ENCODE peak calls at places on chromosomes 4 and X, in four cellular contexts. One of them, this sample, is unnamed.

GRCh38 chrX:47513697-47514085 is 30.7 kb upstream of the ZNF41 start:
- DNase-seq in cardiac muscle cell: no peak
- DNase-seq in cardiac fibroblast: no peak
- DNase-seq in kidney epithelial cell: no peak
- DNase-seq in this sample: no peak

GRCh38 chr4:134911941-134912340 is 710.4 kb upstream of the PABPC4L start:
- DNase-seq in cardiac muscle cell: no peak
- DNase-seq in cardiac fibroblast: no peak
- DNase-seq in kidney epithelial cell: no peak
- DNase-seq in this sample: no peak

GRCh38 chr4:98055800-98056501 is 87.3 kb downstream of the STPG2 start:
- DNase-seq in cardiac muscle cell: no peak
- DNase-seq in cardiac fibroblast: no peak
- DNase-seq in kidney epithelial cell: no peak
- DNase-seq in this sample: no peak

GRCh38 chrX:53481093-53481492 is 46.9 kb upstream of the HSD17B10 start:
- DNase-seq in cardiac muscle cell: no peak
- DNase-seq in cardiac fibroblast: no peak
- DNase-seq in kidney epithelial cell: no peak
- DNase-seq in this sample: no peak

GRCh38 chrX:6679550-6679949 is 144.6 kb upstream of the VCX3A start:
- DNase-seq in cardiac muscle cell: no peak
- DNase-seq in cardiac fibroblast: no peak
- DNase-seq in kidney epithelial cell: no peak
- DNase-seq in this sample: no peak

GRCh38 chr4:140098481-140099132 is 55.4 kb downstream of the MAML3 start:
- DNase-seq in cardiac muscle cell: no peak
- DNase-seq in cardiac fibroblast: peak; percentile 86
- DNase-seq in kidney epithelial cell: no peak
- DNase-seq in this sample: peak; percentile 55

GRCh38 chr4:185794637-185795036 is 17.4 kb downstream of the SORBS2 start:
- DNase-seq in cardiac muscle cell: no peak
- DNase-seq in cardiac fibroblast: no peak
- DNase-seq in kidney epithelial cell: no peak
- DNase-seq in this sample: no peak

GRCh38 chrX:10103023-10103422 is 53.8 kb upstream of the CLCN4 start:
- DNase-seq in cardiac muscle cell: no peak
- DNase-seq in cardiac fibroblast: peak; percentile 79
- DNase-seq in kidney epithelial cell: peak; percentile 56
- DNase-seq in this sample: no peak

GRCh38 chr4:95215991-95216605 is 332.7 kb downstream of the UNC5C start:
- DNase-seq in cardiac muscle cell: no peak
- DNase-seq in cardiac fibroblast: peak; percentile 88
- DNase-seq in kidney epithelial cell: no peak
- DNase-seq in this sample: no peak

GRCh38 chr4:6332042-6332668 is 62.5 kb downstream of the WFS1 start:
- DNase-seq in cardiac muscle cell: peak; percentile 53
- DNase-seq in cardiac fibroblast: peak; percentile 48
- DNase-seq in kidney epithelial cell: no peak
- DNase-seq in this sample: no peak

GRCh38 chr4:154720123-154720522 is 23.7 kb upstream of the LRAT start:
- DNase-seq in cardiac muscle cell: no peak
- DNase-seq in cardiac fibroblast: peak; percentile 32
- DNase-seq in kidney epithelial cell: peak; percentile 86
- DNase-seq in this sample: no peak

GRCh38 chr4:75169020-75169814 is 236.3 kb downstream of the PARM1 start:
- DNase-seq in cardiac muscle cell: no peak
- DNase-seq in cardiac fibroblast: no peak
- DNase-seq in kidney epithelial cell: no peak
- DNase-seq in this sample: no peak

GRCh38 chrX:53435997-53436396 is 1.8 kb upstream of the HSD17B10 start:
- DNase-seq in cardiac muscle cell: peak; percentile 67
- DNase-seq in cardiac fibroblast: peak; percentile 72
- DNase-seq in kidney epithelial cell: no peak
- DNase-seq in this sample: peak; percentile 57

GRCh38 chr4:153476829-153477574 is 10.8 kb downstream of the TMEM131L start:
- DNase-seq in cardiac muscle cell: no peak
- DNase-seq in cardiac fibroblast: no peak
- DNase-seq in kidney epithelial cell: no peak
- DNase-seq in this sample: no peak

GRCh38 chr4:85869156-85869555 is 394.2 kb downstream of the ARHGAP24 start:
- DNase-seq in cardiac muscle cell: no peak
- DNase-seq in cardiac fibroblast: peak; percentile 68
- DNase-seq in kidney epithelial cell: no peak
- DNase-seq in this sample: no peak

DNA sequence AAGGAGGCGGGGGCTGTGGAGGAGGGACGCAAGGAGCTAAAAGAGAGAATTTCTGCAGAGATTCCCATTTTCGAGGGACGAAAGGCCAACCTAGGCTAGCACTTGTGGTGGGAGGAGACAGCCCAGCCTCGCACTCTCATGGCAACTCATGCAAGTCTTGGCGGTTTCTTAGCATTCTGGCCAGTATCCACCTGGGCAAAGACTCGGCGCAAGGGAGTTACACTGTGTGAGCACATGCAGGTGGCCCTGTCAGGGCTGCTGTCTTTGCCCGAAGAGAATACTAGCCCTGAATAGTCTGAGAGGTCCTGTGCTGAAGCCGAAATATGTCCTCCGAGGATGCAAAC is 15.5 kb downstream of the MCF2 start:
- DNase-seq in cardiac muscle cell: no peak
- DNase-seq in cardiac fibroblast: peak; percentile 5
- DNase-seq in kidney epithelial cell: no peak
- DNase-seq in this sample: no peak
- H3K4me3 ChIP-seq in cardiac muscle cell: peak overlapping the region; percentile 32
- H3K4me3 ChIP-seq in cardiac fibroblast: peak overlapping the region; percentile 5
- H3K4me3 ChIP-seq in kidney epithelial cell: peak overlapping the region; percentile 35
- H3K4me3 ChIP-seq in this sample: peak overlapping the region; percentile 36

GRCh38 chrX:77450415-77450814 is 3.2 kb downstream of the FGF16 start:
- DNase-seq in cardiac muscle cell: no peak
- DNase-seq in cardiac fibroblast: no peak
- DNase-seq in kidney epithelial cell: no peak
- DNase-seq in this sample: no peak

GRCh38 chrX:77448170-77448569 is 981 bp downstream of the FGF16 start:
- DNase-seq in cardiac muscle cell: no peak
- DNase-seq in cardiac fibroblast: no peak
- DNase-seq in kidney epithelial cell: no peak
- DNase-seq in this sample: no peak

GRCh38 chrX:77451041-77451440 is 3.9 kb downstream of the FGF16 start:
- DNase-seq in cardiac muscle cell: no peak
- DNase-seq in cardiac fibroblast: peak; percentile 72
- DNase-seq in kidney epithelial cell: peak; percentile 16
- DNase-seq in this sample: no peak

GRCh38 chrX:77455437-77455836 is 8.2 kb downstream of the FGF16 start:
- DNase-seq in cardiac muscle cell: peak; percentile 75
- DNase-seq in cardiac fibroblast: no peak
- DNase-seq in kidney epithelial cell: no peak
- DNase-seq in this sample: no peak

DNA sequence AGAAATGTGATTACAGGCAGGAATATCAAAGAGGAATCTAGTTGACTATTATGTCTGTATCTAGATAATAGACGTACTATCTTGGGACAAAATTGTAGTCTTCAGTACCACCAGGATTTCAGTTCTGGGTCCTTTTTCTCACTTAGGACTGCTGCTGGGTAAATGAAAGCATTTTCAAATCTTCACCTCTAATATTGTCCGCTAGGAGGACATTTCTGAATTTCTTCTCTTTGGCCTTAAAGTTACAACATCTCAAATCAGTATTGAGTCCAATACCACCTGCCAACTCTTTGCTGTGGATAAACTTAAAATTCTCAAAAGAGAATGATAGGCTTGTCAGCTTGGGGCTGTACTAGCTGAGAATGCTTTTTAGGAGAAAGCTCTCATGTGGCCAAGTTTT is 6.0 kb downstream of the FGF16 start:
- DNase-seq in cardiac muscle cell: no peak
- DNase-seq in cardiac fibroblast: no peak
- DNase-seq in kidney epithelial cell: no peak
- DNase-seq in this sample: no peak
- TF ChIP-seq CTCF in cardiac muscle cell: no peak
- TF ChIP-seq CTCF in cardiac fibroblast: no peak
- TF ChIP-seq CTCF in kidney epithelial cell: no peak
- TF ChIP-seq CTCF in this sample: no peak

DNA sequence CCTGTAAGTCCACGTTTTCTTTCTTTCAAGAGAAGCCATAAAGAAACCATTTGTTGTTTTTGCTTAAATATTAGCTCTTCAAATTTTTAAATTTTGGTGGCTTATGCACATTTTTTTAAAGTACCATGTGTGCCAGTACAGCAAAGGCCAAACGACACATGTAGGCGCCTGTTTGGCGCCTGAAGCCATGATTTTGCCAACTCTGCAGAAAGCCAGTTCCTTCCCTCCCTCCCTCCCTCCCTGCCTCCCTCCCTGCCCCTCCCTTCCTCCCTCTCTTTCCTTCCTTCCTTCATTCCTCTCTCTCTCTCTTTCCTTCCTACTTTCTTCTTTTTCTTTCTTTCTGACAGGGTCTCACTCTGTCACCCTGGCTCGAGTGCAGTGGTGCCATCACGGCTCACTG is 65.9 kb upstream of the LIMCH1 start:
- DNase-seq in cardiac muscle cell: no peak
- DNase-seq in cardiac fibroblast: no peak
- DNase-seq in kidney epithelial cell: no peak
- DNase-seq in this sample: no peak
- H3K4me3 ChIP-seq in cardiac muscle cell: no peak overlapping the region
- H3K4me3 ChIP-seq in cardiac fibroblast: no peak overlapping the region
- H3K4me3 ChIP-seq in kidney epithelial cell: no peak overlapping the region
- H3K4me3 ChIP-seq in this sample: no peak overlapping the region

GRCh38 chr4:4859799-4860380 is 425 bp downstream of the MSX1 start:
- DNase-seq in cardiac muscle cell: peak; percentile 68
- DNase-seq in cardiac fibroblast: no peak
- DNase-seq in kidney epithelial cell: no peak
- DNase-seq in this sample: no peak
- TF ChIP-seq CTCF in cardiac muscle cell: no peak
- TF ChIP-seq CTCF in cardiac fibroblast: no peak
- TF ChIP-seq CTCF in kidney epithelial cell: no peak
- TF ChIP-seq CTCF in this sample: no peak

GRCh38 chrX:24283122-24283789 is 30.6 kb downstream of the SUPT20HL2 start:
- DNase-seq in cardiac muscle cell: no peak
- DNase-seq in cardiac fibroblast: no peak
- DNase-seq in kidney epithelial cell: no peak
- DNase-seq in this sample: no peak
- H3K4me3 ChIP-seq in cardiac muscle cell: no peak overlapping the region
- H3K4me3 ChIP-seq in cardiac fibroblast: no peak overlapping the region
- H3K4me3 ChIP-seq in kidney epithelial cell: no peak overlapping the region
- H3K4me3 ChIP-seq in this sample: no peak overlapping the region